ENCODE peak calls at places on chromosomes 4 and X, in seven cellular contexts. I is IMR-90, D is H1, R is neuronal stem cell, T is H9, S is mesenchymal stem cell, N is trophoblast cell. X is an unnamed sample.
A peak's percentile ranks its signal among the peaks of the same experiment; 100 is the strongest.

GRCh38 chr4:139018501-139018900 is 2.9 kb downstream of the NOCT start:
- DNase-seq in I (peak; percentile 31), D (no peak), R (no peak), T (no peak), S (no peak), N (no peak), X (no peak)

GRCh38 chrX:137519459-137519858 is 46.5 kb upstream of the ZIC3 start:
- DNase-seq in I (no peak), D (no peak), R (no peak), T (no peak), S (no peak), N (no peak), X (no peak)

GRCh38 chrX:22060451-22060940 is 28.4 kb downstream of the PHEX start:
- DNase-seq in I (peak; percentile 55), D (no peak), R (no peak), T (no peak), S (peak; percentile 17), N (peak; percentile 45), X (no peak)

GRCh38 chr4:100290585-100290984 is 100.3 kb upstream of the DDIT4L start:
- DNase-seq in I (peak; percentile 74), D (no peak), R (no peak), T (no peak), S (no peak), N (peak; percentile 79), X (peak; percentile 51)

GRCh38 chr4:19752600-19752999 is 499.1 kb upstream of the SLIT2 start:
- DNase-seq in I (no peak), D (no peak), R (no peak), T (no peak), S (no peak), N (no peak), X (no peak)

GRCh38 chr4:147310312-147310711 is 170.6 kb upstream of the EDNRA start:
- DNase-seq in I (no peak), D (no peak), R (peak; percentile 26), T (no peak), S (no peak), N (no peak), X (no peak)

GRCh38 chrX:133171962-133172708 is 46.0 kb downstream of the TFDP3 start:
- DNase-seq in I (no peak), D (no peak), R (peak; percentile 3), T (no peak), S (peak; percentile 24), N (no peak), X (peak; percentile 17)

GRCh38 chr4:125306112-125306511 is 8.6 kb upstream of the FAT4 start:
- DNase-seq in I (no peak), D (no peak), R (no peak), T (no peak), S (no peak), N (no peak), X (peak; percentile 30)

GRCh38 chrX:155048997-155049619 is 21.8 kb downstream of the CMC4 start:
- DNase-seq in I (peak; percentile 55), D (no peak), R (peak; percentile 20), T (peak; percentile 74), S (peak; percentile 56), N (no peak), X (peak; percentile 78)

GRCh38 chrX:45385767-45386166 is 185.1 kb upstream of the DIPK2B start:
- DNase-seq in I (peak; percentile 45), D (no peak), R (no peak), T (no peak), S (no peak), N (no peak), X (no peak)

GRCh38 chrX:22577181-22577580 is 304.5 kb downstream of the CBLL2 start:
- DNase-seq in I (peak; percentile 74), D (no peak), R (no peak), T (no peak), S (peak; percentile 16), N (no peak), X (no peak)

GRCh38 chrX:154375156-154375504 is 696 bp upstream of the FLNA start:
- DNase-seq in I (no peak), D (no peak), R (no peak), T (no peak), S (no peak), N (no peak), X (no peak)

GRCh38 chr4:80237992-80238391 is 28.5 kb upstream of the FGF5 start:
- DNase-seq in I (peak; percentile 96), D (no peak), R (no peak), T (no peak), S (peak; percentile 82), N (no peak), X (no peak)

GRCh38 chr4:113750734-113751133 is 10.8 kb downstream of the CAMK2D start:
- DNase-seq in I (no peak), D (no peak), R (no peak), T (no peak), S (no peak), N (no peak), X (no peak)

GRCh38 chrX:45233541-45233940 is 32.9 kb upstream of the DIPK2B start:
- DNase-seq in I (no peak), D (no peak), R (no peak), T (no peak), S (peak; percentile 2), N (no peak), X (no peak)

GRCh38 chr4:154329939-154330338 is 161.7 kb downstream of the DCHS2 start:
- DNase-seq in I (peak; percentile 24), D (no peak), R (no peak), T (no peak), S (peak; percentile 71), N (peak; percentile 14), X (no peak)

DNA sequence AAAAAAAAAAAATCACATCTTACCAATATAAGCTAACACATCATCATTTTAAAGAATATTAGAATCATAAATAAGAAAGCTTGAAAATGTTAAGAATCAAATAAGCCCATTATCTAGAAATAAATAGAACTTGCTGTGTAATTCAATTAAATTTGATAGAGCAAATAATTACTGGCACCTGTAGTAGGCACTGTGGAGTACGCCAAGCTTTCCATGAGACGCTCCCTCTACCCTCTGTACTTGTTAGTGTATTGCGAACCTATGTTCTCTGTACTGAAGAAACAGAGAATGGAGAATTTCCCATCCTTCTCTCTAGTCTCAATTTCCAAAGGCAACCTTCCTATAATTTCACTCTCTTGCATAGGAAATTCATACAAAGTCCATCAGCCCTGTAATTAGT is 61.7 kb upstream of the HAND2 start:
- DNase-seq in I (no peak), D (no peak), R (no peak), T (no peak), S (no peak), N (no peak), X (peak; percentile 3)
- H4K8ac ChIP-seq in I (no peak overlapping the region), D (no peak overlapping the region), R (no peak overlapping the region), T (no peak overlapping the region), S (no peak overlapping the region), N (no peak overlapping the region), X (no peak overlapping the region)

GRCh38 chrX:40148189-40148438 is 50.4 kb upstream of the BCOR start:
- DNase-seq in I (no peak), D (no peak), R (no peak), T (no peak), S (no peak), N (no peak), X (no peak)

GRCh38 chrX:40150503-40150902 is 52.7 kb upstream of the BCOR start:
- DNase-seq in I (no peak), D (no peak), R (no peak), T (no peak), S (peak; percentile 39), N (no peak), X (no peak)

GRCh38 chrX:40149286-40150175 is 51.8 kb upstream of the BCOR start:
- DNase-seq in I (no peak), D (no peak), R (no peak), T (peak; percentile 49), S (no peak), N (no peak), X (no peak)

GRCh38 chrX:40147399-40148188 is 49.8 kb upstream of the BCOR start:
- DNase-seq in I (no peak), D (no peak), R (no peak), T (peak; percentile 60), S (peak; percentile 17), N (peak; percentile 41), X (peak; percentile 32)

DNA sequence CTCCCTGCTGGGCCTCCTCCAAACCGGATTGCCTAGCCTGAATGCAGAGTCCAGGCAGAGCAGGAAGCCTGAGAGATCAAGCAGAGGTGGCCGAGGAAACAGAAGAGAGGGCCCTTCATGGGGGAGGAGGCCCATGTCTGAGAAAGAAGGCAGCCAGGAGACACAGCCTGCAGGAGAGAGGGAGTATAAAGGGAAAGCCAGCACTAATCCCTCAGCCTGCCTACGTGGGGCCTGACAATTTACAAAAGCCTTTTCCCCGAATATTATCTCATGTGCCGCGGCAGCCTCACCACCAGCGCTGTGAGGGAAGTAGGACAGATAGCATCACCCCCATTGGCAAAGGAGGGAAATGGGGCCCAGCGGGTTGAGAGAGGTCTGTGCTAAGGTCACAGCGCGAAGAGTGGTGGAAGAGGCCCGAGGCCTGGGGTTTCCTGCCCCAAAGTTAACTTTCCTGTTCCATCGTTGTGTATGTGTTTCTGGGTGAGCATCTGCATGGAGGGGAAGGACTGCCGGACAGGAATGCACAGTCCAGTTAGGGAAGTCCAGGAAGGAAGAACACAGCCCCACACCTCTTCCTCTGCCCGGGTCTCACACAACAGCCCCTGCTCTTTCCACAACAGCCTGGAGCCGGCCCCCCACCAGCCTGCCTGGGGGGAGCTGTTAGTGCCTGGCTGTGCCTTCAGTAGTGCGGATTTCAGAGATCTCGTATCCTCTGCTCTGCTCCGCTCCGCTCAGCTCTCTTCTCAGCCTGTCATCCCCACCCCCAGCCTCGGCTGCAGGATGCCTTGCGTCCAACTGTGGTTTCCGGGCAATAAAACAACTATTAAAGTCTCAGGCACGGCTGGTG is 50.9 kb upstream of the BCOR start:
- DNase-seq in I (no peak), D (no peak), R (no peak), T (peak; percentile 56), S (peak; percentile 73), N (no peak), X (peak; percentile 45)
- H3K4me2 ChIP-seq in I (no peak overlapping the region), D (peak overlapping the region; percentile 64), R (peak overlapping the region; percentile 18), T (peak overlapping the region; percentile 63), S (no peak overlapping the region), N (peak overlapping the region; percentile 34), X (no peak overlapping the region)

DNA sequence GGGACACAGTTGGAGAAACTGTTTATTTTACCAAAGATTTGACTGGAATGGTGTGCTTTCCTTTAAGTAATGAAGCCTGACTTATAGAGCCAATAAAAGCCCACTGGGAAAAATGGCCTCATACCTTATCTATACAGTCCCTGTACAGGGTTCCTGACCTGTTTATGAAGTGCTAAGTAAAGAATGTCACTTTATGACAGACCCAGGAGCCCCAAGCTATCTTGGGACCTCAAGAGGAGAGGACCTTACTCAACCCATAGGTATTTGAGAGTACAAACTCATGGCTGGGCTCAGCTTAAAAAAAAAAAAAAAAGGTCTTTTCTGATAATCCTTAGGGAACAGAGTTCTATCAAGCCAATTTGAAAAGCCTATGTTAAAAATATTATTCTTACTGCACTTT is 1389.3 kb downstream of the RAPGEF2 start:
- DNase-seq in I (no peak), D (no peak), R (no peak), T (no peak), S (no peak), N (no peak), X (no peak)
- H2AK5ac ChIP-seq in I (no peak overlapping the region), D (no peak overlapping the region), R (no peak overlapping the region), T (no peak overlapping the region), S (no peak overlapping the region), N (no peak overlapping the region), X (no peak overlapping the region)

DNA sequence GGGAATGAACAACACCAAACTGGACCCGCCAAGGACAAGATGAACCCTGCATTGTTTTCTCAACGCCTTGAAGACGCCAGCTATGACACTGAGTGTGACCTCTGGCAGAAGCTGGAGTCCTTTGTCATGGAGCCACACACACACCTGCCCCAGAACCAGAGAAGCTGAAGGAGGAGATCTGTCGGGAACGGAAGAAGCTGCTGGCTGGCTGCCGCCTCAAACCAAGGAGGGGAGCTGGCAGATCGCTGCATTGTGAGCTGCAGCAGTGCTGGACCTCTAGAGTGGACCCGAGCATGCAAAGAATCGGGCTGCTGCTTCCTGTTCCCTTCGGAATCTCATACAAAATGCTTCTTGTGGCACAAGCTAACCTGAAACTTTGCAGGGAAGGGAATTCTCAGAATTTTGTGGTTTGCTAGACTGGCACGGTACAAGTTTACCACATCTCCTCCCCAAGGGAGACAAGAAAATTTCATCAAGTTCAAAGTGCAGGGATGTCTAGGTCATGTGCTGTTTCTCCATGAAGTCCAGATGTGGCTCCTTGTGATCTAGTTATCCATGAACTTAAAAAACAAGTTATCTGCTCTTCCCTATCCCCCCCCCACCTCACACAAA is 23.4 kb upstream of the GLRB start:
- DNase-seq in I (no peak), D (no peak), R (no peak), T (peak; percentile 52), S (no peak), N (no peak), X (no peak)
- H4K8ac ChIP-seq in I (no peak overlapping the region), D (peak overlapping the region; percentile 47), R (no peak overlapping the region), T (no peak overlapping the region), S (no peak overlapping the region), N (no peak overlapping the region), X (no peak overlapping the region)

X was measured in mesendoderm.